ENCODE peak calls at places on chromosomes 3 and 15, in four cellular contexts. U is T-cell; F is activated CD4-positive, alpha-beta T cell treated with anti-CD3 and anti-CD28 coated beads, Interleukin-2, amount 50 U/mL, for 24 hours; R is psoas muscle. G is an unnamed sample.

GRCh38 chr3:46222435-46223161 is 14.5 kb upstream of the CCR1 start:
- DNase-seq in U (no peak), F (no peak), R (no peak), G (no peak)

GRCh38 chr3:100099621-100100020 is 14.7 kb downstream of the FILIP1L start:
- DNase-seq in U (no peak), F (no peak), R (no peak), G (no peak)

GRCh38 chr15:70504305-70504951 is 258.9 kb downstream of the UACA start:
- DNase-seq in U (no peak), F (no peak), R (peak; percentile 71), G (peak; percentile 74)

GRCh38 chr15:92902723-92903587 is 2.8 kb downstream of the CHD2 start:
- DNase-seq in U (no peak), F (no peak), R (no peak), G (no peak)

GRCh38 chr3:79491029-79491634 is 276.7 kb downstream of the ROBO1 start:
- DNase-seq in U (no peak), F (no peak), R (no peak), G (no peak)

GRCh38 chr3:25380222-25380739 is 47.8 kb upstream of the RARB start:
- DNase-seq in U (no peak), F (no peak), R (no peak), G (no peak)

GRCh38 chr3:130543322-130543721 is 26.3 kb downstream of the COL6A6 start:
- DNase-seq in U (no peak), F (no peak), R (no peak), G (no peak)

GRCh38 chr15:89799011-89799924 is 15.4 kb downstream of the ANPEP start:
- DNase-seq in U (no peak), F (no peak), R (no peak), G (no peak)

GRCh38 chr3:9898467-9899229 is 4.0 kb upstream of the IL17RE start:
- DNase-seq in U (no peak), F (no peak), R (no peak), G (no peak)

GRCh38 chr15:35306361-35306981 is 221.4 kb upstream of the NANOGP8 start:
- DNase-seq in U (no peak), F (no peak), R (no peak), G (no peak)

GRCh38 chr15:89118481-89118989 is 30.3 kb downstream of the ABHD2 start:
- DNase-seq in U (no peak), F (no peak), R (no peak), G (no peak)

GRCh38 chr3:48474619-48475018 is 28.1 kb downstream of the ATRIP start:
- DNase-seq in U (no peak), F (no peak), R (no peak), G (no peak)

GRCh38 chr3:127803619-127804018 is 18.7 kb downstream of the MGLL start:
- DNase-seq in U (no peak), F (no peak), R (no peak), G (no peak)

GRCh38 chr3:170862618-170863374 is 7.2 kb downstream of the RPL22L1 start:
- DNase-seq in U (no peak), F (no peak), R (no peak), G (no peak)

GRCh38 chr3:59326246-59327024 is 276.6 kb upstream of the CFAP20DC start:
- DNase-seq in U (no peak), F (no peak), R (no peak), G (no peak)

G was measured in HS-27A.